ENCODE peak calls at places on chromosomes 12 and 14, in nine cellular contexts. Z is A549; L is tibial nerve; Q is uterus; J is right cardiac atrium; D is cardiac muscle cell; Y is effector memory CD4-positive, alpha-beta T cell; K is kidney; B is transverse colon. R is an unnamed sample.
A peak's percentile ranks its signal among the peaks of the same experiment; 100 is the strongest.

GRCh38 chr12:56591111-56591510 is 39.0 kb downstream of the BAZ2A start:
- DNase-seq in Z (no peak), L (no peak), Q (no peak), J (no peak), D (no peak), Y (no peak), K (no peak), B (no peak), R (no peak)

GRCh38 chr12:26666286-26666685 is 166.7 kb downstream of the ITPR2 start:
- DNase-seq in Z (no peak), L (no peak), Q (no peak), J (no peak), D (peak; percentile 27), Y (no peak), K (no peak), B (no peak), R (no peak)

GRCh38 chr14:81427348-81428058 is 27.4 kb upstream of the STON2 start:
- DNase-seq in Z (no peak), L (no peak), Q (no peak), J (peak; percentile 74), D (no peak), Y (no peak), K (no peak), B (peak; percentile 26), R (no peak)

GRCh38 chr12:80811957-80812708 is 95.4 kb downstream of the MYF5 start:
- DNase-seq in Z (no peak), L (no peak), Q (no peak), J (no peak), D (no peak), Y (no peak), K (no peak), B (no peak), R (no peak)

GRCh38 chr12:212799-213526 is 994 bp downstream of the SLC6A12 start:
- DNase-seq in Z (no peak), L (no peak), Q (peak; percentile 26), J (peak; percentile 71), D (peak; percentile 37), Y (no peak), K (peak; percentile 94), B (peak; percentile 54), R (no peak)

GRCh38 chr12:124413401-124413800 is 118.5 kb downstream of the RFLNA start:
- DNase-seq in Z (no peak), L (no peak), Q (peak; percentile 55), J (peak; percentile 91), D (no peak), Y (no peak), K (peak; percentile 87), B (no peak), R (no peak)

GRCh38 chr14:68079941-68080697 is 260.5 kb downstream of the RAD51B start:
- DNase-seq in Z (no peak), L (no peak), Q (no peak), J (no peak), D (no peak), Y (no peak), K (no peak), B (no peak), R (no peak)

GRCh38 chr12:109428038-109428629 is 49.0 kb downstream of the KCTD10 start:
- DNase-seq in Z (peak; percentile 85), L (peak; percentile 60), Q (peak; percentile 82), J (peak; percentile 93), D (peak; percentile 89), Y (peak; percentile 34), K (peak; percentile 91), B (peak; percentile 88), R (peak; percentile 78)

GRCh38 chr12:105227879-105228278 is 8.1 kb downstream of the APPL2 start:
- DNase-seq in Z (no peak), L (no peak), Q (no peak), J (no peak), D (no peak), Y (no peak), K (no peak), B (no peak), R (no peak)

GRCh38 chr14:22837059-22837749 is 819 bp downstream of the MMP14 start:
- DNase-seq in Z (no peak), L (peak; percentile 41), Q (peak; percentile 70), J (peak; percentile 92), D (peak; percentile 70), Y (no peak), K (peak; percentile 84), B (peak; percentile 58), R (peak; percentile 60)

GRCh38 chr12:68349921-68350606 is 17.9 kb upstream of the MDM1 start:
- DNase-seq in Z (no peak), L (no peak), Q (no peak), J (no peak), D (no peak), Y (no peak), K (no peak), B (no peak), R (no peak)

GRCh38 chr14:22598099-22598895 is at the start of gene ABHD4:
- DNase-seq in Z (peak; percentile 65), L (peak; percentile 76), Q (peak; percentile 80), J (peak; percentile 94), D (peak; percentile 75), Y (peak; percentile 39), K (peak; percentile 93), B (peak; percentile 89), R (peak; percentile 74)

GRCh38 chr14:39267592-39268112 is 33.9 kb downstream of the MIA2 start:
- DNase-seq in Z (no peak), L (no peak), Q (no peak), J (no peak), D (peak; percentile 23), Y (no peak), K (no peak), B (no peak), R (no peak)

GRCh38 chr14:103510311-103511021 is 12.2 kb downstream of the CKB start:
- DNase-seq in Z (no peak), L (no peak), Q (no peak), J (no peak), D (no peak), Y (no peak), K (no peak), B (no peak), R (no peak)

GRCh38 chr12:3120701-3121100 is 43.5 kb downstream of the TSPAN9 start:
- DNase-seq in Z (no peak), L (no peak), Q (no peak), J (no peak), D (no peak), Y (no peak), K (no peak), B (no peak), R (no peak)
- H3K4me1 ChIP-seq in Z (no peaks in the 10 kb centered on the region), L (no peaks in the 10 kb centered on the region), Q (peaks cover 21% of the 10 kb centered on the region), J (peaks cover 36% of the 10 kb centered on the region), D (no peaks in the 10 kb centered on the region), Y (peaks cover 7% of the 10 kb centered on the region), K (peaks cover 68% of the 10 kb centered on the region), B (peaks cover 3% of the 10 kb centered on the region), R (no peaks in the 10 kb centered on the region)

DNA sequence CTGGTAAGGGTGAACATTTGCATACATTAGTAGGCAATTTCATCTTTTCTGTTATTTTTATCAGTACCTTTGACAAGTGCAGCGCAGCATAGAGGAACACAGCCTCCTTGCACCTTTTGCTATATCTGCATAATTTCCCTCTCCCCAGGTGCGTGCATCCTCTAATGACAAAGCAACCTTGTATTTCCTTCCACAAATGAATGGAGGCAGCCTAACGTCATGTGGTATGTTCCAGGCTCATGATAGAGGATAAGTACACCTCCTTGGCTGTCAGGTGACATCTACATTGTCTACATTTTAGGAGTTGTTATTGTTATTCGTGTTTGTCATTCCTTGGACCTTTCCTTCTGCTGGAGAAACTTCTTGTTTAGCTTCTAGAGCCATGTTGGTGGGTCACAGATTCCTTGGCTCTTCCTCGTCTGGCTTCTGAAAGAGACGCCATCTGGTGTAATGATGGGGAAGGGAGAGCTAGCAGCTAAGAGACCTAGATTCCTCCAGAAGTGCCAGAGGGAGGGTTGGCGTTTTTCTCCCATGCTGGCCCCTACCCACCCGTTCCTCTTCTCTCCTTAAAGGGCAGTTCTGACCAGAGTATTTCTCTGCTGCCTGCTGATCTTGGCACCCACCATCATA is 37.0 kb downstream of the EVL start:
- DNase-seq in Z (no peak), L (no peak), Q (no peak), J (no peak), D (no peak), Y (no peak), K (no peak), B (no peak), R (no peak)
- H3K4me1 ChIP-seq in Z (peaks cover 21% of the 10 kb centered on the region), L (no peaks in the 10 kb centered on the region), Q (peaks cover 29% of the 10 kb centered on the region), J (peaks cover 29% of the 10 kb centered on the region), D (no peaks in the 10 kb centered on the region), Y (peaks cover 91% of the 10 kb centered on the region), K (peaks cover 5% of the 10 kb centered on the region), B (peaks cover 10% of the 10 kb centered on the region), R (no peaks in the 10 kb centered on the region)

GRCh38 chr14:61570961-61571299 is 124.4 kb upstream of the HIF1A start:
- DNase-seq in Z (no peak), L (no peak), Q (no peak), J (no peak), D (no peak), Y (no peak), K (no peak), B (no peak), R (no peak)
- H3K4me1 ChIP-seq in Z (peaks cover 63% of the 10 kb centered on the region), L (no peaks in the 10 kb centered on the region), Q (no peaks in the 10 kb centered on the region), J (peaks cover 7% of the 10 kb centered on the region), D (peaks cover 33% of the 10 kb centered on the region), Y (peaks cover 19% of the 10 kb centered on the region), K (peaks cover 47% of the 10 kb centered on the region), B (peaks cover 4% of the 10 kb centered on the region), R (peaks cover 23% of the 10 kb centered on the region)

GRCh38 chr14:104697317-104697703 is 7.9 kb downstream of the INF2 start:
- DNase-seq in Z (no peak), L (no peak), Q (no peak), J (peak; percentile 47), D (no peak), Y (no peak), K (no peak), B (no peak), R (no peak)

GRCh38 chr14:104697892-104698583 is 8.6 kb downstream of the INF2 start:
- DNase-seq in Z (no peak), L (no peak), Q (no peak), J (no peak), D (no peak), Y (no peak), K (no peak), B (no peak), R (peak; percentile 56)

GRCh38 chr14:104699426-104699748 is 10.0 kb downstream of the INF2 start:
- DNase-seq in Z (no peak), L (no peak), Q (no peak), J (no peak), D (no peak), Y (no peak), K (no peak), B (no peak), R (no peak)

GRCh38 chr14:104700224-104700623 is 10.8 kb downstream of the INF2 start:
- DNase-seq in Z (no peak), L (no peak), Q (no peak), J (no peak), D (no peak), Y (no peak), K (no peak), B (no peak), R (no peak)

DNA sequence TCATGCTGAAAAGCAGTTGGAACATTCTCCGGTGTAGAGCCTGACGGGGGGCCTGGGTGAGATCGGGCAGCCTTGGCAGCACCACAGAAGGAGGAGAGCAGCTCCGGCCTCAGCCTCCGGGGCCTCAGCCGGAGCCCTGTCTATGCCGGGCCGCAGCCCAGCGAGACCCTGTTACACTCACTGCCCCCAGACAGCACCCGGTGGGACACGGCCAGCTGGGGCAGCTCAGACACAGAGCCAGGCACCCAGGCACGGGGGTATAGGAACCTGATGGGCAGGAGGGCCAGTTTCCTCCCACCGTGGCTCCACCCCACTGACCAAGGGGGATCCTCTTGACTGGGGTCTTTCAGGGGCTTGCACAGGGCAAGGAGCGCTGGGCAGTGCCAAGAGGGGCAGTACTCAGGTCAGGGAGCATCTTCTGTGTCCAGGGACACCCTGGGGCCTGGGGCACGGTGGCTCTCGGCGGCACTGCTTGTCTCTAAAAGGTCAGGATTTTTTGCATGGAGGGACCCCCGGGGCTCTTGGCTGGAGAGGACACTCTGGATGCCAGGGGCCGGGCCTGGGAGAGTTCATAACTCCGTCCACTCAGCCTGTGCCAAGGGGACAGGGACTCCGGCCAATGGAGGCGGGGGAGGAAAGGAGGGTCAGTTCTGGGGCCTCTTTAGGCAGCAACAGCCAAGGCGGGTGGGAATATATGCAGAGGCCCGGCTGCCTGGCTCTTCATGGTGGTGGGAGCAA is 9.4 kb downstream of the INF2 start:
- DNase-seq in Z (no peak), L (no peak), Q (peak; percentile 74), J (peak; percentile 95), D (peak; percentile 25), Y (no peak), K (no peak), B (no peak), R (no peak)
- H3K4me1 ChIP-seq in Z (peaks cover 61% of the 10 kb centered on the region), L (no peaks in the 10 kb centered on the region), Q (peaks cover 42% of the 10 kb centered on the region), J (peaks cover 14% of the 10 kb centered on the region), D (peaks cover 19% of the 10 kb centered on the region), Y (peaks cover 26% of the 10 kb centered on the region), K (no peaks in the 10 kb centered on the region), B (peaks cover 38% of the 10 kb centered on the region), R (peaks cover 11% of the 10 kb centered on the region)